ENCODE peak calls at places on chromosome 1, in five cellular contexts. I is PC-3, C is neural progenitor cell, E is K562, H is fibroblast of lung. X is an unnamed sample.

GRCh38 chr1:18526436-18527275 is 45.9 kb downstream of the KLHDC7A start:
- DNase-seq in I (no peak), C (no peak), E (no peak), H (no peak), X (no peak)

GRCh38 chr1:66809736-66810326 is 8.8 kb upstream of the INSL5 start:
- DNase-seq in I (no peak), C (no peak), E (no peak), H (peak; percentile 49), X (no peak)

GRCh38 chr1:56064705-56065104 is 514.7 kb downstream of the PLPP3 start:
- DNase-seq in I (peak; percentile 92), C (no peak), E (no peak), H (peak; percentile 27), X (no peak)

GRCh38 chr1:12615916-12616708 is 1.9 kb downstream of the DHRS3 start:
- DNase-seq in I (peak; percentile 71), C (peak; percentile 86), E (peak; percentile 53), H (peak; percentile 61), X (peak; percentile 27)

GRCh38 chr1:17893891-17894631 is 138.9 kb downstream of the ACTL8 start:
- DNase-seq in I (no peak), C (no peak), E (no peak), H (no peak), X (no peak)

GRCh38 chr1:183734600-183735036 is 70.3 kb upstream of the RGL1 start:
- DNase-seq in I (no peak), C (peak; percentile 54), E (no peak), H (peak; percentile 35), X (no peak)

GRCh38 chr1:222792744-222793143 is 22.1 kb upstream of the DISP1 start:
- DNase-seq in I (peak; percentile 74), C (peak; percentile 44), E (peak; percentile 29), H (peak; percentile 19), X (no peak)

GRCh38 chr1:110328274-110328673 is 10.9 kb upstream of the RBM15 start:
- DNase-seq in I (peak; percentile 49), C (no peak), E (no peak), H (peak; percentile 36), X (no peak)

GRCh38 chr1:204213668-204214662 is at the start of gene GOLT1A:
- DNase-seq in I (peak; percentile 82), C (peak; percentile 84), E (peak; percentile 64), H (peak; percentile 79), X (no peak)

GRCh38 chr1:115781343-115781742 is 12.8 kb upstream of the CASQ2 start:
- DNase-seq in I (peak; percentile 26), C (no peak), E (no peak), H (peak; percentile 18), X (no peak)

GRCh38 chr1:42756956-42757891 is 9.6 kb downstream of the P3H1 start:
- DNase-seq in I (peak; percentile 69), C (peak; percentile 81), E (peak; percentile 75), H (peak; percentile 64), X (peak; percentile 21)

GRCh38 chr1:7117599-7118281 is 332.5 kb downstream of the CAMTA1 start:
- DNase-seq in I (no peak), C (peak; percentile 64), E (no peak), H (peak; percentile 98), X (no peak)

GRCh38 chr1:84740050-84740714 is 49.9 kb upstream of the SSX2IP start:
- DNase-seq in I (no peak), C (no peak), E (no peak), H (no peak), X (no peak)

GRCh38 chr1:77874804-77875445 is 13.5 kb upstream of the NEXN start:
- DNase-seq in I (peak; percentile 92), C (no peak), E (no peak), H (peak; percentile 63), X (no peak)

GRCh38 chr1:169796411-169796810 is 1.7 kb upstream of the METTL18 start:
- DNase-seq in I (no peak), C (no peak), E (no peak), H (no peak), X (no peak)

GRCh38 chr1:33119532-33120217 is 38.7 kb downstream of the AZIN2 start:
- DNase-seq in I (no peak), C (peak; percentile 55), E (no peak), H (peak; percentile 33), X (no peak)

GRCh38 chr1:33381979-33382378 is 48.9 kb downstream of the PHC2 start:
- DNase-seq in I (no peak), C (no peak), E (no peak), H (no peak), X (no peak)

GRCh38 chr1:36306210-36306901 is at the start of gene SH3D21:
- DNase-seq in I (peak; percentile 49), C (peak; percentile 87), E (peak; percentile 38), H (no peak), X (peak; percentile 15)

GRCh38 chr1:4969556-4970129 is 315.2 kb downstream of the AJAP1 start:
- DNase-seq in I (no peak), C (no peak), E (no peak), H (no peak), X (no peak)

GRCh38 chr1:87215592-87215991 is 113.1 kb upstream of the LMO4 start:
- DNase-seq in I (no peak), C (no peak), E (no peak), H (no peak), X (no peak)

GRCh38 chr1:67664048-67664447 is 21.0 kb upstream of the GADD45A start:
- DNase-seq in I (peak; percentile 66), C (no peak), E (no peak), H (no peak), X (no peak)

GRCh38 chr1:147292635-147293251 is 50.3 kb downstream of the CHD1L start:
- DNase-seq in I (peak; percentile 81), C (no peak), E (no peak), H (peak; percentile 98), X (no peak)

GRCh38 chr1:237861944-237862343 is 28.8 kb downstream of the ZP4 start:
- DNase-seq in I (no peak), C (no peak), E (no peak), H (no peak), X (no peak)

GRCh38 chr1:92797961-92798360 is 13.1 kb upstream of the EVI5 start:
- DNase-seq in I (no peak), C (no peak), E (no peak), H (peak; percentile 91), X (no peak)

GRCh38 chr1:201885531-201886075 is 3.1 kb upstream of the SHISA4 start:
- DNase-seq in I (peak; percentile 46), C (no peak), E (peak; percentile 87), H (peak; percentile 87), X (no peak)

GRCh38 chr1:229130028-229130668 is 140.8 kb upstream of the RAB4A start:
- DNase-seq in I (no peak), C (no peak), E (no peak), H (no peak), X (peak; percentile 83)

GRCh38 chr1:200473698-200474371 is 64.0 kb upstream of the ZNF281 start:
- DNase-seq in I (no peak), C (no peak), E (no peak), H (peak; percentile 6), X (no peak)

GRCh38 chr1:97160796-97161195 is 439.2 kb downstream of the PTBP2 start:
- DNase-seq in I (no peak), C (no peak), E (no peak), H (peak; percentile 35), X (no peak)

GRCh38 chr1:156853761-156854160 is 5.2 kb downstream of the INSRR start:
- DNase-seq in I (no peak), C (no peak), E (no peak), H (no peak), X (no peak)

GRCh38 chr1:156851779-156852413 is 7.0 kb downstream of the INSRR start:
- DNase-seq in I (no peak), C (no peak), E (no peak), H (no peak), X (no peak)

GRCh38 chr1:156849151-156849496 is 9.8 kb downstream of the INSRR start:
- DNase-seq in I (no peak), C (no peak), E (no peak), H (no peak), X (no peak)

GRCh38 chr1:156854634-156855033 is 4.3 kb downstream of the INSRR start:
- DNase-seq in I (no peak), C (no peak), E (peak; percentile 39), H (no peak), X (no peak)

GRCh38 chr1:156852414-156852874 is 6.5 kb downstream of the INSRR start:
- DNase-seq in I (peak; percentile 39), C (no peak), E (no peak), H (peak; percentile 11), X (no peak)
- TF ChIP-seq CTCF in I (no peak), C (no peak), E (no peak), H (no peak), X (no peak)

GRCh38 chr1:20014153-20014552 is 34.7 kb upstream of the PLA2G2A start:
- DNase-seq in I (no peak), C (no peak), E (no peak), H (no peak), X (no peak)
- H4K20me1 ChIP-seq in I (no peaks in the 10 kb centered on the region), C (no peaks in the 10 kb centered on the region), E (no peaks in the 10 kb centered on the region), H (no peaks in the 10 kb centered on the region), X (no peaks in the 10 kb centered on the region)

GRCh38 chr1:40199126-40199525 is 37.9 kb downstream of the RLF start:
- DNase-seq in I (no peak), C (no peak), E (no peak), H (no peak), X (no peak)

GRCh38 chr1:40197656-40198055 is 36.5 kb downstream of the RLF start:
- DNase-seq in I (peak; percentile 10), C (no peak), E (no peak), H (no peak), X (no peak)
- TF ChIP-seq CTCF in I (peak; percentile 56), C (peak; percentile 10), E (peak; percentile 33), H (no peak), X (peak; percentile 38)

GRCh38 chr1:1439550-1440261 is 4.2 kb downstream of the VWA1 start:
- DNase-seq in I (no peak), C (no peak), E (no peak), H (no peak), X (no peak)

GRCh38 chr1:1437033-1437903 is 1.8 kb downstream of the VWA1 start:
- DNase-seq in I (no peak), C (no peak), E (no peak), H (no peak), X (no peak)

GRCh38 chr1:1437904-1438376 is 2.5 kb downstream of the VWA1 start:
- DNase-seq in I (no peak), C (no peak), E (peak; percentile 13), H (peak; percentile 20), X (no peak)

GRCh38 chr1:1440262-1440772 is 4.8 kb downstream of the VWA1 start:
- DNase-seq in I (no peak), C (no peak), E (no peak), H (no peak), X (no peak)

DNA sequence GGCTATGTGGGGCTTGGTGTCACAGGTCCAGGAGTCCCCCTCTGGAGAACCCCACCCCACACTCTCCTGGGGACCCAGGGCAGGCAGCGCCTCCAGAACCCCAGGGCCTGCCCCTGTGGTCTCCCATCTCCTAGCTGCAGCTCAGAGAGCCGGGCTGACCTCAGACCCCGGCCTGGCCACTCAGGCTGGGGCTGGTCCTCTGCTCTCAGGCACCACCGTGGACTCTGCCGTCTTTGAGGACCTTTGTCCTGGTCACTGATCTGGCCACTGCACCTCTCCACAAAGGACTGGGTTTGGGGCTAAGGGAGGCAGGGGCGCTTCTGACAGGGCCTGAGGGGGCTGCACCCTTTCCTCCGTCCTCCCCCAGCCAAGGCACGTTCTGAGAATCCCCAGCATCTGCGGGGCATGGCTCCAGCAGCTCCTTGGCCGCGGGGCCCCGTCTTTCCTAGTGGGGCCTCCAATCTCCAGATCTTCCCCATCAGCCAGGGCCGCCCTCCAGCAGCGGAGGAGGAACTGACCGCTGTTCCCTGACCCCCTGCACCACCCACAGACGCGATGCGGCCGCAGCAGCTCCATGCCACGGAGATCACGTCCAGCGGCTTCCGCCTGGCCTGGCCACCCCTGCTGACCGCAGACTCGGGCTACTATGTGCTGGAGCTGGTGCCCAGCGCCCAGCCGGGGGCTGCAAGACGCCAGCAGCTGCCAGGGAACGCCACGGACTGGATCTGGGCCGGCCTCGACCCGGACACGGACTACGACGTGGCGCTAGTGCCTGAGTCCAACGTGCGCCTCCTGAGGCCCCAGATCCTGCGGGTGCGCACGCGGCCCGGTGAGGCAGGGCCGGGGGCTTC is 3.3 kb downstream of the VWA1 start:
- DNase-seq in I (no peak), C (no peak), E (no peak), H (no peak), X (no peak)
- H4K20me1 ChIP-seq in I (no peaks in the 10 kb centered on the region), C (peaks cover 3% of the 10 kb centered on the region), E (no peaks in the 10 kb centered on the region), H (no peaks in the 10 kb centered on the region), X (no peaks in the 10 kb centered on the region)

X was measured in DND-41.